ENCODE peak calls at places on chromosomes 1 and 21, in nine cellular contexts. One of them, this sample, is unnamed.
A peak's percentile ranks its signal among the peaks of the same experiment; 100 is the strongest.

GRCh38 chr1:23473037-23473800 is 10.8 kb downstream of the ASAP3 start:
- DNase-seq in SK-N-SH: no peak
- DNase-seq in GM23338: no peak
- DNase-seq in K562: no peak
- DNase-seq in GM12878: no peak
- DNase-seq in A549: no peak
- DNase-seq in HL-60: no peak
- DNase-seq in HCT116: no peak
- DNase-seq in HepG2: peak; percentile 74
- DNase-seq in this sample: no peak

GRCh38 chr1:118363396-118363795 is 178.4 kb upstream of the SPAG17 start:
- DNase-seq in GM23338: no peak
- DNase-seq in GM12878: no peak
- DNase-seq in K562: no peak
- DNase-seq in A549: no peak
- DNase-seq in HCT116: no peak
- DNase-seq in HepG2: no peak
- DNase-seq in HL-60: no peak
- DNase-seq in SK-N-SH: no peak
- DNase-seq in this sample: no peak

GRCh38 chr1:53733975-53734649 is 4.9 kb downstream of the GLIS1 start:
- DNase-seq in HL-60: no peak
- DNase-seq in A549: no peak
- DNase-seq in K562: no peak
- DNase-seq in HCT116: no peak
- DNase-seq in GM12878: no peak
- DNase-seq in HepG2: no peak
- DNase-seq in SK-N-SH: no peak
- DNase-seq in GM23338: no peak
- DNase-seq in this sample: peak; percentile 79

GRCh38 chr1:43541721-43542401 is 11.2 kb downstream of the PTPRF start:
- DNase-seq in K562: no peak
- DNase-seq in HCT116: no peak
- DNase-seq in HL-60: no peak
- DNase-seq in SK-N-SH: no peak
- DNase-seq in GM12878: no peak
- DNase-seq in HepG2: peak; percentile 46
- DNase-seq in A549: no peak
- DNase-seq in GM23338: no peak
- DNase-seq in this sample: no peak

GRCh38 chr1:168141986-168142385 is 5.3 kb upstream of the GPR161 start:
- DNase-seq in HepG2: peak; percentile 6
- DNase-seq in HCT116: no peak
- DNase-seq in A549: no peak
- DNase-seq in GM12878: no peak
- DNase-seq in HL-60: no peak
- DNase-seq in GM23338: no peak
- DNase-seq in SK-N-SH: no peak
- DNase-seq in K562: no peak
- DNase-seq in this sample: no peak

GRCh38 chr1:34928865-34929496 is 469 bp downstream of the DLGAP3 start:
- DNase-seq in HL-60: no peak
- DNase-seq in GM23338: peak; percentile 44
- DNase-seq in SK-N-SH: peak; percentile 82
- DNase-seq in GM12878: no peak
- DNase-seq in K562: peak; percentile 54
- DNase-seq in A549: no peak
- DNase-seq in HepG2: no peak
- DNase-seq in HCT116: no peak
- DNase-seq in this sample: no peak

GRCh38 chr1:198970919-198971318 is 332.1 kb downstream of the PTPRC start:
- DNase-seq in HCT116: no peak
- DNase-seq in K562: no peak
- DNase-seq in GM23338: no peak
- DNase-seq in A549: no peak
- DNase-seq in HepG2: peak; percentile 6
- DNase-seq in GM12878: no peak
- DNase-seq in HL-60: peak; percentile 29
- DNase-seq in SK-N-SH: no peak
- DNase-seq in this sample: no peak

GRCh38 chr1:58936973-58937372 is 153.1 kb upstream of the JUN start:
- DNase-seq in HCT116: no peak
- DNase-seq in K562: no peak
- DNase-seq in SK-N-SH: no peak
- DNase-seq in HL-60: no peak
- DNase-seq in GM12878: no peak
- DNase-seq in HepG2: no peak
- DNase-seq in A549: no peak
- DNase-seq in GM23338: no peak
- DNase-seq in this sample: no peak

GRCh38 chr21:40587786-40588353 is 259.1 kb downstream of the DSCAM start:
- DNase-seq in GM23338: no peak
- DNase-seq in A549: no peak
- DNase-seq in HCT116: no peak
- DNase-seq in HL-60: no peak
- DNase-seq in SK-N-SH: no peak
- DNase-seq in K562: no peak
- DNase-seq in GM12878: no peak
- DNase-seq in HepG2: no peak
- DNase-seq in this sample: no peak

GRCh38 chr1:109864063-109864822 is 46.4 kb upstream of the CSF1 start:
- DNase-seq in HCT116: no peak
- DNase-seq in A549: no peak
- DNase-seq in HepG2: no peak
- DNase-seq in GM23338: peak; percentile 33
- DNase-seq in SK-N-SH: no peak
- DNase-seq in GM12878: no peak
- DNase-seq in HL-60: no peak
- DNase-seq in K562: peak; percentile 52
- DNase-seq in this sample: no peak

GRCh38 chr1:185305419-185305818 is 11.6 kb downstream of the IVNS1ABP start:
- DNase-seq in A549: no peak
- DNase-seq in K562: no peak
- DNase-seq in HCT116: no peak
- DNase-seq in GM23338: no peak
- DNase-seq in GM12878: no peak
- DNase-seq in HepG2: no peak
- DNase-seq in HL-60: no peak
- DNase-seq in SK-N-SH: no peak
- DNase-seq in this sample: no peak

GRCh38 chr1:185309566-185309965 is 7.5 kb downstream of the IVNS1ABP start:
- DNase-seq in HL-60: no peak
- DNase-seq in GM23338: no peak
- DNase-seq in GM12878: no peak
- DNase-seq in SK-N-SH: no peak
- DNase-seq in K562: no peak
- DNase-seq in HCT116: no peak
- DNase-seq in HepG2: no peak
- DNase-seq in A549: no peak
- DNase-seq in this sample: no peak

GRCh38 chr1:185311589-185312225 is 5.3 kb downstream of the IVNS1ABP start:
- DNase-seq in A549: no peak
- DNase-seq in GM23338: no peak
- DNase-seq in HL-60: no peak
- DNase-seq in HCT116: no peak
- DNase-seq in SK-N-SH: no peak
- DNase-seq in HepG2: peak; percentile 10
- DNase-seq in GM12878: no peak
- DNase-seq in K562: no peak
- DNase-seq in this sample: no peak

GRCh38 chr1:185312361-185312760 is 4.7 kb downstream of the IVNS1ABP start:
- DNase-seq in GM23338: no peak
- DNase-seq in K562: no peak
- DNase-seq in SK-N-SH: no peak
- DNase-seq in GM12878: no peak
- DNase-seq in HCT116: no peak
- DNase-seq in HepG2: no peak
- DNase-seq in HL-60: no peak
- DNase-seq in A549: no peak
- DNase-seq in this sample: no peak

GRCh38 chr1:185308126-185308525 is 8.9 kb downstream of the IVNS1ABP start:
- DNase-seq in K562: no peak
- DNase-seq in HepG2: no peak
- DNase-seq in A549: no peak
- DNase-seq in GM12878: no peak
- DNase-seq in SK-N-SH: no peak
- DNase-seq in GM23338: no peak
- DNase-seq in HCT116: no peak
- DNase-seq in HL-60: no peak
- DNase-seq in this sample: no peak
- TF ChIP-seq REST in K562: no peak
- TF ChIP-seq REST in HepG2: no peak
- TF ChIP-seq REST in A549: no peak
- TF ChIP-seq REST in GM12878: no peak
- TF ChIP-seq REST in SK-N-SH: no peak
- TF ChIP-seq REST in GM23338: no peak
- TF ChIP-seq REST in HCT116: no peak
- TF ChIP-seq REST in HL-60: no peak
- TF ChIP-seq REST in this sample: no peak

DNA sequence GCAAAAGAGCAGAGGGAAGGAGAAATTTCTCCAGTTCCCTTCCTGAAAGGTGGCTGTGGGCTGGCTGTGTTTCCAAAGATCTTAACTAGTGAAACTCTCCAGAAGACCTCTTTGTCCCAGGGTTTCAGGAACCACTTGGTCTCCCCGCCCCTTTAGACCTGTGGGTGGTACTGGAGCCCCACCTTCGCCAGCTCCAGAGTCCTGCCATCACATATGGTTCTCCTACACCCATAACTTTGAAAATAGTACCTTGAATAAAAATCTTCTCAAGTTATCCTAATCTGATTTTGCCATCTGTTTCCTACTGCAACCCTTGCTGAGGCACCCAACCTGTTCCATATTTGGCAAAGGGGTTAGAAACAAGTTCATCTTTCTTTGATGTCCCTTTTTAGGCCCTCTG is 303.9 kb downstream of the SEC16B start:
- DNase-seq in A549: no peak
- DNase-seq in GM12878: no peak
- DNase-seq in SK-N-SH: no peak
- DNase-seq in HCT116: no peak
- DNase-seq in GM23338: no peak
- DNase-seq in K562: no peak
- DNase-seq in HL-60: no peak
- DNase-seq in HepG2: no peak
- DNase-seq in this sample: no peak
- TF ChIP-seq REST in A549: no peak
- TF ChIP-seq REST in GM12878: no peak
- TF ChIP-seq REST in SK-N-SH: no peak
- TF ChIP-seq REST in HCT116: no peak
- TF ChIP-seq REST in GM23338: no peak
- TF ChIP-seq REST in K562: no peak
- TF ChIP-seq REST in HL-60: no peak
- TF ChIP-seq REST in HepG2: no peak
- TF ChIP-seq REST in this sample: no peak

GRCh38 chr1:32068891-32069590 is 3.7 kb upstream of the TMEM39B start:
- DNase-seq in GM23338: peak; percentile 59
- DNase-seq in A549: no peak
- DNase-seq in K562: no peak
- DNase-seq in GM12878: no peak
- DNase-seq in HL-60: no peak
- DNase-seq in SK-N-SH: no peak
- DNase-seq in HCT116: no peak
- DNase-seq in HepG2: no peak
- DNase-seq in this sample: no peak
- TF ChIP-seq REST in GM23338: no peak
- TF ChIP-seq REST in A549: no peak
- TF ChIP-seq REST in K562: no peak
- TF ChIP-seq REST in GM12878: no peak
- TF ChIP-seq REST in HL-60: no peak
- TF ChIP-seq REST in SK-N-SH: no peak
- TF ChIP-seq REST in HCT116: no peak
- TF ChIP-seq REST in HepG2: no peak
- TF ChIP-seq REST in this sample: no peak

DNA sequence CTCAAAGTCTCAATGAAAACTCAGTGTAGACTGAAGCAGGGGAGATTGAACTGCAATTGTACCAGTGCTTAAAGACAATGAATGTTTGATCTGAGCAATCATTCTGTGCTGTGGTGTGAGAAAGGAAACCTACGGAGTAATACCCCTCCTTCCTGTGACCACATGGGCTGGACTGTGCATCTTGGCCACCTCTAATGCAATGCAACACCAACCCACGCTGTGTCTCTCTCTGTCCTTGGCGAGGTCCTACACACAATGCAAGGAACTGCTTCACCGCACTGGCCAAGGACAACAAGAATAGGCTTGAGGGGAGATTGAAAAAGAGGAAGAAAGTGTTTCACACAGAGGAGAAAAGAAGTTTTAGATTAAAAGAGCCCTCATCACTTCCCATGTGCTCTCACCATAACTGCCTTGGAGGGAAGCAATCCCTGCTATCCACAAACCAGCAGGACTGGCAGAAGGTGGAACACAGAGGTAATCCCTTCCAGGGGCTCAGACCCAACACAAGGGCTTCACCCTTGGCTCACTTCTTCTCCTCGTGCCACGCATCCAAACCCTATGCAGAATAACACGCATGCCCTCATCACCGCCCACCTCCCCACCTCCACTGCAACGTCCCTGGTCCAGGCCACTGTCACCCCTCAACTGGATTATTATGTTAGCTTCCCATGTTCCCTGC is 112.4 kb upstream of the ERG start:
- DNase-seq in HepG2: no peak
- DNase-seq in K562: no peak
- DNase-seq in A549: no peak
- DNase-seq in GM23338: no peak
- DNase-seq in SK-N-SH: no peak
- DNase-seq in HL-60: peak; percentile 21
- DNase-seq in HCT116: no peak
- DNase-seq in GM12878: no peak
- DNase-seq in this sample: no peak
- TF ChIP-seq REST in HepG2: no peak
- TF ChIP-seq REST in K562: no peak
- TF ChIP-seq REST in A549: no peak
- TF ChIP-seq REST in GM23338: no peak
- TF ChIP-seq REST in SK-N-SH: no peak
- TF ChIP-seq REST in HL-60: no peak
- TF ChIP-seq REST in HCT116: no peak
- TF ChIP-seq REST in GM12878: no peak
- TF ChIP-seq REST in this sample: no peak

GRCh38 chr1:96660051-96660450 is 61.5 kb upstream of the PTBP2 start:
- DNase-seq in SK-N-SH: no peak
- DNase-seq in GM12878: no peak
- DNase-seq in HCT116: no peak
- DNase-seq in HL-60: no peak
- DNase-seq in K562: no peak
- DNase-seq in GM23338: no peak
- DNase-seq in A549: no peak
- DNase-seq in HepG2: no peak
- DNase-seq in this sample: no peak
- TF ChIP-seq REST in SK-N-SH: no peak
- TF ChIP-seq REST in GM12878: no peak
- TF ChIP-seq REST in HCT116: no peak
- TF ChIP-seq REST in HL-60: no peak
- TF ChIP-seq REST in K562: no peak
- TF ChIP-seq REST in GM23338: no peak
- TF ChIP-seq REST in A549: no peak
- TF ChIP-seq REST in HepG2: no peak
- TF ChIP-seq REST in this sample: no peak

This sample was measured in Panc1.